ENCODE peak calls at places on chromosomes 16 and 17, in four cellular contexts. N, Z, I and F are unnamed samples.
A peak's percentile ranks its signal among the peaks of the same experiment; 100 is the strongest.

GRCh38 chr17:34673995-34674900 is 94.9 kb downstream of the TMEM132E start:
- DNase-seq in N (no peak), Z (peak; percentile 16), I (no peak), F (no peak)

GRCh38 chr17:81580481-81580880 is 28.3 kb upstream of the FAAP100 start:
- DNase-seq in N (no peak), Z (no peak), I (no peak), F (no peak)

GRCh38 chr16:10078541-10078949 is 103.7 kb downstream of the GRIN2A start:
- DNase-seq in N (no peak), Z (peak; percentile 59), I (peak; percentile 27), F (no peak)

GRCh38 chr16:85785927-85786326 is 13.4 kb downstream of the EMC8 start:
- DNase-seq in N (no peak), Z (no peak), I (no peak), F (no peak)

GRCh38 chr16:15032547-15033308 is 23.1 kb downstream of the NTAN1 start:
- DNase-seq in N (no peak), Z (no peak), I (no peak), F (no peak)

GRCh38 chr17:29148257-29148789 is 31.9 kb downstream of the MYO18A start:
- DNase-seq in N (no peak), Z (no peak), I (no peak), F (no peak)

GRCh38 chr16:88815901-88816589 is 4.3 kb upstream of the APRT start:
- DNase-seq in N (peak; percentile 37), Z (peak; percentile 91), I (peak; percentile 35), F (no peak)

GRCh38 chr17:13736915-13737314 is 135.2 kb upstream of the HS3ST3A1 start:
- DNase-seq in N (no peak), Z (no peak), I (no peak), F (no peak)

GRCh38 chr16:56424791-56425438 is 430 bp downstream of the AMFR start:
- DNase-seq in N (peak; percentile 21), Z (peak; percentile 63), I (no peak), F (peak; percentile 77)

GRCh38 chr16:13403326-13403725 is 501.9 kb downstream of the SHISA9 start:
- DNase-seq in N (no peak), Z (no peak), I (no peak), F (no peak)

GRCh38 chr17:78903101-78903779 is at the start of gene CEP295NL:
- DNase-seq in N (peak; percentile 66), Z (no peak), I (peak; percentile 47), F (peak; percentile 42)

GRCh38 chr17:21017256-21017655 is 25.6 kb downstream of the USP22 start:
- DNase-seq in N (no peak), Z (no peak), I (no peak), F (no peak)

GRCh38 chr16:3282103-3282746 is 1.1 kb upstream of the ZNF263 start:
- DNase-seq in N (peak; percentile 82), Z (no peak), I (peak; percentile 73), F (no peak)

GRCh38 chr17:34379876-34380275 is 16.8 kb upstream of the CCL1 start:
- DNase-seq in N (no peak), Z (no peak), I (no peak), F (no peak)

GRCh38 chr16:87664792-87665191 is 62.5 kb downstream of the JPH3 start:
- DNase-seq in N (no peak), Z (no peak), I (no peak), F (no peak)

GRCh38 chr16:31452631-31453106 is 6.6 kb upstream of the ARMC5 start:
- DNase-seq in N (no peak), Z (no peak), I (no peak), F (peak; percentile 37)

GRCh38 chr17:49986396-49987289 is 8.4 kb downstream of the DLX3 start:
- DNase-seq in N (no peak), Z (no peak), I (no peak), F (no peak)

GRCh38 chr17:66690166-66690565 is 144.8 kb upstream of the CACNG5 start:
- DNase-seq in N (no peak), Z (no peak), I (no peak), F (no peak)

GRCh38 chr17:29571486-29571882 is 3.0 kb downstream of the TP53I13 start:
- DNase-seq in N (no peak), Z (no peak), I (no peak), F (no peak)

GRCh38 chr16:22388101-22388644 is 13.8 kb upstream of the CDR2 start:
- DNase-seq in N (no peak), Z (no peak), I (no peak), F (no peak)

GRCh38 chr16:89027281-89027680 is 50.3 kb upstream of the CBFA2T3 start:
- DNase-seq in N (no peak), Z (no peak), I (no peak), F (no peak)

GRCh38 chr16:83940630-83941378 is 12.2 kb upstream of the OSGIN1 start:
- DNase-seq in N (no peak), Z (no peak), I (no peak), F (no peak)

GRCh38 chr17:62819511-62820221 is 11.6 kb upstream of the MARCHF10 start:
- DNase-seq in N (peak; percentile 97), Z (no peak), I (peak; percentile 78), F (no peak)

GRCh38 chr17:59423137-59423703 is 91.8 kb downstream of the YPEL2 start:
- DNase-seq in N (peak; percentile 42), Z (no peak), I (peak; percentile 55), F (peak; percentile 78)

GRCh38 chr17:225551-225950 is 44.1 kb upstream of the DOC2B start:
- DNase-seq in N (no peak), Z (no peak), I (no peak), F (no peak)

GRCh38 chr16:7398536-7398935 is 65.9 kb downstream of the RBFOX1 start:
- DNase-seq in N (no peak), Z (no peak), I (no peak), F (no peak)

GRCh38 chr16:72814226-72814625 is 233.7 kb downstream of the ZFHX3 start:
- DNase-seq in N (no peak), Z (no peak), I (no peak), F (no peak)

GRCh38 chr17:81076097-81076754 is 41.3 kb downstream of the BAIAP2 start:
- DNase-seq in N (no peak), Z (no peak), I (no peak), F (no peak)

GRCh38 chr16:23388786-23389185 is 64.2 kb downstream of the COG7 start:
- DNase-seq in N (no peak), Z (no peak), I (no peak), F (no peak)

GRCh38 chr17:48530208-48530886 is 464 bp downstream of the HOXB1 start:
- DNase-seq in N (no peak), Z (peak; percentile 75), I (no peak), F (no peak)

GRCh38 chr16:30725465-30725792 is 22.8 kb upstream of the PHKG2 start:
- DNase-seq in N (no peak), Z (no peak), I (no peak), F (no peak)

GRCh38 chr17:50918933-50919296 is 52.8 kb upstream of the TOB1 start:
- DNase-seq in N (no peak), Z (no peak), I (no peak), F (no peak)

GRCh38 chr17:7632492-7632894 is 2.6 kb downstream of the SHBG start:
- DNase-seq in N (peak; percentile 79), Z (peak; percentile 66), I (no peak), F (peak; percentile 48)

GRCh38 chr17:77208217-77208808 is 67.5 kb downstream of the SEC14L1 start:
- DNase-seq in N (no peak), Z (no peak), I (peak; percentile 87), F (no peak)

GRCh38 chr16:80802902-80803301 is 1.5 kb downstream of the CDYL2 start:
- DNase-seq in N (no peak), Z (no peak), I (no peak), F (no peak)

GRCh38 chr16:8417145-8417544 is 173.2 kb downstream of the TMEM114 start:
- DNase-seq in N (no peak), Z (no peak), I (no peak), F (no peak)

GRCh38 chr17:72615627-72615991 is 476.9 kb downstream of the SLC39A11 start:
- DNase-seq in N (no peak), Z (no peak), I (no peak), F (no peak)

GRCh38 chr16:20566864-20567263 is 9.3 kb downstream of the ACSM2B start:
- DNase-seq in N (no peak), Z (no peak), I (no peak), F (no peak)

GRCh38 chr16:81539009-81539820 is 94.6 kb downstream of the CMIP start:
- DNase-seq in N (no peak), Z (no peak), I (no peak), F (no peak)

GRCh38 chr17:38864636-38865398 is 5.0 kb upstream of the LASP1 start:
- DNase-seq in N (no peak), Z (no peak), I (peak; percentile 66), F (peak; percentile 71)

GRCh38 chr17:38867179-38867994 is 2.5 kb upstream of the LASP1 start:
- DNase-seq in N (peak; percentile 63), Z (peak; percentile 86), I (peak; percentile 77), F (no peak)

DNA sequence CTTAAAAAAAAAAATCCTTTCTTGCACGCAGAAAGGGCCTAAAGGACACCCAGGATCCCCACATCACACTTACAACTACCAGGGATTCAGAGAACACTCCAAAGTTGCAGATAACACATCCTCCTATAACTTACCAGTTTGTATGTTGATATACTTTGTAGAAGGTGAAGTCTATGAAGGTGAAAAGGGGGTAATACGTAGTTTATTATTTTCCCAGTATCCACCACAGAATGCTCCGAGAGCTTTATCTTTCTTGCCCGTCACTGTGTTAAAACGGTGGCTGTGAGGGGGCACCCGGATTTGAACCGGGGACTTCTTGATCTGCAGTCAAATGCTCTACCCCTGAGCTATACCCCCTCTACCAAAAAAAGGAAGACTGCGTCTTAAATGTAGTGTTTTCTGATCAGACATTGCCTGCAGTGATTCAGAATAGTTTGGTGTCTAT is 7.9 kb upstream of the RPL23 start:
- DNase-seq in N (peak; percentile 81), Z (no peak), I (peak; percentile 67), F (no peak)
- TF ChIP-seq PHF8 in N (no peak), Z (no peak), I (no peak), F (no peak)

GRCh38 chr16:29290631-29291247 is 115.8 kb downstream of the NPIPB11 start:
- DNase-seq in N (peak; percentile 74), Z (peak; percentile 69), I (peak; percentile 80), F (peak; percentile 92)
- TF ChIP-seq PHF8 in N (no peak), Z (no peak), I (no peak), F (peak; percentile 54)

DNA sequence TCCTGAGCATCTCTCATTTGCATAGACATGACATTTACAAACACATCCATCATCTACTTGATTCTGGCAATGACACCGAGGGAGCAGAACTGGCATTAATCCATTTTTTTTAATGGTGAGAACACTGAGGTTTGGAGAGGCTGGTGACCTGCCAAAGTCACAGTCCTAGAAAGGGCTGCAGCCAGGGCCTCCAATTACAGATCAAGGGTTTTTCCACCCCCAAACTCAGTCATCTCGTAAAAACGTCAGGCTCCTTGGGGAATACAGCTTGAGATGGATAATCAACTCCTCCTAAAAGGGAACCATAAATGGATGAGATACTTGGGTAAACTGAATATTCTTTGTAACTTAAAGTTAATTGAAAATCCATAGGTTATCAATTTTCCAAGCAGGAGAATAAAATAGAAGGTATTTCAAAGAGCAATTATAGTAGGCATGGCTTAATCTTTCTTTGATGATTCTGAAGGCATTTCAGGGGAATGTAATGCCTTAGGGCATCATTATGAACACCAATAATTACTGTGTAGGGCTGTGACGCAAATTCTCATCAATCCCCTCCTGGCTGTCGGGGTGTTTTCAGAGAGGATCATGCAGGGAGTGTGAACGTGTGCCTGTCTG is 9.5 kb upstream of the MEOX1 start:
- DNase-seq in N (no peak), Z (no peak), I (no peak), F (no peak)
- TF ChIP-seq PHF8 in N (no peak), Z (no peak), I (no peak), F (no peak)

GRCh38 chr17:45394001-45394912 is 38.4 kb downstream of the ARHGAP27 start:
- DNase-seq in N (no peak), Z (no peak), I (no peak), F (no peak)
- TF ChIP-seq PHF8 in N (no peak), Z (no peak), I (no peak), F (no peak)